ENCODE peak calls at places on chromosomes 5 and 9, in nine cellular contexts. K is frontal cortex, S is nephron progenitor cell, B is progenitor cell of endocrine pancreas, N is sciatic nerve, H is RCC 7860, O is GDM1, A is caudate nucleus, P is H4. C is an unnamed sample.

GRCh38 chr5:151742870-151743294 is 15.5 kb downstream of the ATOX1 start:
- DNase-seq in K (peak; percentile 44), O (no peak), S (peak; percentile 52), B (peak; percentile 21), H (peak; percentile 67), A (peak; percentile 14), P (peak; percentile 61), N (peak; percentile 66), C (no peak)

GRCh38 chr9:96491880-96492525 is 42.0 kb downstream of the HABP4 start:
- DNase-seq in K (no peak), A (no peak), O (no peak), S (no peak), H (no peak), N (no peak), B (no peak), P (no peak), C (no peak)

GRCh38 chr5:135997936-135998335 is 30.9 kb upstream of the TGFBI start:
- DNase-seq in S (no peak), P (no peak), A (no peak), B (no peak), O (no peak), K (no peak), H (no peak), N (no peak), C (no peak)

GRCh38 chr5:80591352-80591751 is 21.3 kb upstream of the ANKRD34B start:
- DNase-seq in A (no peak), B (no peak), K (no peak), H (peak; percentile 75), O (no peak), N (no peak), P (no peak), S (no peak), C (no peak)

GRCh38 chr5:131389096-131389868 is 125.4 kb downstream of the CDC42SE2 start:
- DNase-seq in A (no peak), O (no peak), K (no peak), P (no peak), S (no peak), N (no peak), B (no peak), H (no peak), C (no peak)

GRCh38 chr9:115411993-115412452 is 294.1 kb upstream of the TNC start:
- DNase-seq in H (no peak), P (no peak), S (no peak), K (no peak), O (no peak), A (no peak), B (no peak), N (no peak), C (no peak)

GRCh38 chr9:105118646-105119045 is 125.8 kb upstream of the SLC44A1 start:
- DNase-seq in O (no peak), N (no peak), A (no peak), B (no peak), S (no peak), H (no peak), K (no peak), P (no peak), C (no peak)

GRCh38 chr9:104881991-104882555 is 45.9 kb downstream of the ABCA1 start:
- DNase-seq in B (no peak), N (no peak), O (no peak), S (no peak), A (no peak), P (no peak), H (no peak), K (no peak), C (no peak)

GRCh38 chr5:124519396-124519795 is 227.0 kb downstream of the ZNF608 start:
- DNase-seq in O (no peak), S (no peak), K (no peak), P (peak; percentile 23), H (peak; percentile 31), N (no peak), A (no peak), B (no peak), C (no peak)

GRCh38 chr9:93223241-93224180 is 39.6 kb downstream of the WNK2 start:
- DNase-seq in H (no peak), P (peak; percentile 62), A (no peak), N (no peak), K (no peak), B (no peak), S (no peak), O (no peak), C (no peak)

GRCh38 chr5:131209506-131210191 is 38.9 kb downstream of the LYRM7 start:
- DNase-seq in B (no peak), N (no peak), K (no peak), H (no peak), O (peak; percentile 77), P (no peak), A (no peak), S (no peak), C (peak; percentile 91)

GRCh38 chr5:158514353-158514960 is 585.3 kb downstream of the EBF1 start:
- DNase-seq in K (no peak), P (no peak), N (no peak), B (no peak), O (no peak), A (no peak), H (peak; percentile 11), S (no peak), C (no peak)

GRCh38 chr5:59036274-59036961 is 453.5 kb downstream of the RAB3C start:
- DNase-seq in S (no peak), K (no peak), P (peak; percentile 84), N (no peak), B (no peak), O (no peak), A (no peak), H (peak; percentile 37), C (peak; percentile 71)

GRCh38 chr9:16884952-16885513 is 14.6 kb upstream of the BNC2 start:
- DNase-seq in P (peak; percentile 73), K (no peak), H (peak; percentile 43), N (no peak), S (no peak), B (no peak), A (no peak), O (no peak), C (no peak)

GRCh38 chr5:61362796-61363364 is 30.8 kb downstream of the ZSWIM6 start:
- DNase-seq in A (no peak), P (no peak), H (no peak), N (no peak), B (no peak), S (no peak), O (no peak), K (no peak), C (no peak)

GRCh38 chr5:78547171-78547570 is 101.4 kb downstream of the LHFPL2 start:
- DNase-seq in K (no peak), O (peak; percentile 29), S (no peak), B (no peak), H (no peak), P (peak; percentile 95), N (no peak), A (no peak), C (no peak)

GRCh38 chr5:175059687-175060194 is 335.4 kb downstream of the MSX2 start:
- DNase-seq in P (peak; percentile 70), S (peak; percentile 71), K (peak; percentile 59), N (peak; percentile 62), O (no peak), H (no peak), A (peak; percentile 73), B (peak; percentile 11), C (peak; percentile 24)

GRCh38 chr9:105425817-105426433 is 21.9 kb upstream of the FSD1L start:
- DNase-seq in N (no peak), O (no peak), K (no peak), B (no peak), S (no peak), H (peak; percentile 18), P (no peak), A (no peak), C (no peak)

GRCh38 chr5:62190173-62190572 is 115.8 kb upstream of the KIF2A start:
- DNase-seq in O (no peak), K (no peak), P (no peak), S (no peak), N (no peak), H (no peak), A (no peak), B (no peak), C (no peak)

GRCh38 chr9:78745996-78746395 is 449.1 kb downstream of the PSAT1 start:
- DNase-seq in O (no peak), S (no peak), K (no peak), H (no peak), A (no peak), P (peak; percentile 18), B (no peak), N (no peak), C (no peak)

C was measured in naive thymus-derived CD4-positive, alpha-beta T cell.